ENCODE peak calls at places on chromosomes 3 and 15, in eight cellular contexts. O is stromal cell of bone marrow; U is HS-27A; P is cardiac fibroblast; M is left cardiac atrium; Y is ACHN; R is effector memory CD4-positive, alpha-beta T cell; I is stimulated activated naive CD4-positive, alpha-beta T cell. A is an unnamed sample.

GRCh38 chr15:80660114-80660513 is 35.0 kb upstream of the ABHD17C start:
- DNase-seq in O (no peak), U (peak; percentile 34), P (peak; percentile 63), M (no peak), Y (peak; percentile 47), R (no peak), I (no peak), A (no peak)

GRCh38 chr15:52252781-52253180 is 42.8 kb downstream of the MYO5C start:
- DNase-seq in O (peak; percentile 92), U (peak; percentile 79), P (peak; percentile 87), M (no peak), Y (peak; percentile 85), R (no peak), I (no peak), A (no peak)

GRCh38 chr3:38379201-38379770 is 32.7 kb downstream of the XYLB start:
- DNase-seq in O (no peak), U (no peak), P (no peak), M (no peak), Y (no peak), R (no peak), I (no peak), A (peak; percentile 25)

GRCh38 chr3:127915937-127916480 is 977 bp downstream of the KBTBD12 start:
- DNase-seq in O (no peak), U (no peak), P (no peak), M (no peak), Y (no peak), R (no peak), I (no peak), A (no peak)

GRCh38 chr3:141952611-141953010 is 76.2 kb downstream of the ATP1B3 start:
- DNase-seq in O (no peak), U (no peak), P (no peak), M (no peak), Y (no peak), R (no peak), I (no peak), A (no peak)

GRCh38 chr3:122890077-122890484 is 95.2 kb downstream of the SLC49A4 start:
- DNase-seq in O (peak; percentile 81), U (no peak), P (peak; percentile 88), M (peak; percentile 70), Y (no peak), R (no peak), I (no peak), A (peak; percentile 71)

GRCh38 chr3:55647675-55648074 is 160.6 kb upstream of the WNT5A start:
- DNase-seq in O (no peak), U (no peak), P (no peak), M (no peak), Y (no peak), R (no peak), I (no peak), A (no peak)

GRCh38 chr15:90240856-90241255 is 6.8 kb downstream of the GDPGP1 start:
- DNase-seq in O (no peak), U (no peak), P (no peak), M (no peak), Y (no peak), R (no peak), I (no peak), A (no peak)

GRCh38 chr3:52429779-52430415 is 15.0 kb downstream of the SEMA3G start:
- DNase-seq in O (no peak), U (no peak), P (no peak), M (no peak), Y (no peak), R (no peak), I (no peak), A (no peak)

GRCh38 chr15:34584321-34584668 is 844 bp upstream of the GOLGA8B start:
- DNase-seq in O (no peak), U (no peak), P (no peak), M (no peak), Y (peak; percentile 9), R (no peak), I (no peak), A (no peak)

GRCh38 chr3:16151109-16151508 is 23.4 kb upstream of the GALNT15 start:
- DNase-seq in O (peak; percentile 85), U (no peak), P (peak; percentile 94), M (peak; percentile 74), Y (no peak), R (no peak), I (no peak), A (peak; percentile 17)

GRCh38 chr3:157662171-157662570 is 159.0 kb upstream of the VEPH1 start:
- DNase-seq in O (no peak), U (no peak), P (no peak), M (no peak), Y (no peak), R (no peak), I (no peak), A (no peak)

GRCh38 chr3:170047133-170047404 is 9.3 kb downstream of the GPR160 start:
- DNase-seq in O (no peak), U (no peak), P (no peak), M (no peak), Y (no peak), R (no peak), I (no peak), A (no peak)

GRCh38 chr3:157807286-157807685 is 298.9 kb downstream of the SHOX2 start:
- DNase-seq in O (peak; percentile 24), U (no peak), P (no peak), M (no peak), Y (no peak), R (no peak), I (no peak), A (no peak)

GRCh38 chr3:142211034-142211433 is 14.4 kb downstream of the GK5 start:
- DNase-seq in O (no peak), U (no peak), P (peak; percentile 50), M (no peak), Y (no peak), R (no peak), I (no peak), A (no peak)